ENCODE peak calls at places on chromosome 4, in eight cellular contexts. One of them, this sample, is unnamed.

GRCh38 chr4:42671431-42672194 is 14.7 kb upstream of the ATP8A1 start:
- DNase-seq in cardiac muscle cell: no peak
- DNase-seq in PC-3: no peak
- DNase-seq in CD8-positive, alpha-beta T cell: peak
- DNase-seq in WERI-Rb-1: no peak
- DNase-seq in stomach: no peak
- DNase-seq in fibroblast of lung: no peak
- DNase-seq in GM23338: no peak
- DNase-seq in this sample: no peak

GRCh38 chr4:76802546-76803021 is 95.4 kb downstream of the SOWAHB start:
- DNase-seq in PC-3: no peak
- DNase-seq in cardiac muscle cell: peak
- DNase-seq in fibroblast of lung: no peak
- DNase-seq in CD8-positive, alpha-beta T cell: no peak
- DNase-seq in stomach: no peak
- DNase-seq in GM23338: peak
- DNase-seq in WERI-Rb-1: no peak
- DNase-seq in this sample: peak

GRCh38 chr4:74682567-74683359 is 111.6 kb downstream of the BTC start:
- DNase-seq in WERI-Rb-1: no peak
- DNase-seq in PC-3: peak
- DNase-seq in fibroblast of lung: peak
- DNase-seq in cardiac muscle cell: peak
- DNase-seq in CD8-positive, alpha-beta T cell: no peak
- DNase-seq in GM23338: peak
- DNase-seq in stomach: peak
- DNase-seq in this sample: peak

GRCh38 chr4:100042235-100042634 is 92.2 kb upstream of the H2AZ1 start:
- DNase-seq in fibroblast of lung: no peak
- DNase-seq in PC-3: no peak
- DNase-seq in CD8-positive, alpha-beta T cell: no peak
- DNase-seq in cardiac muscle cell: no peak
- DNase-seq in stomach: no peak
- DNase-seq in WERI-Rb-1: no peak
- DNase-seq in GM23338: no peak
- DNase-seq in this sample: no peak

GRCh38 chr4:26576171-26576829 is 7.6 kb upstream of the TBC1D19 start:
- DNase-seq in cardiac muscle cell: peak
- DNase-seq in fibroblast of lung: peak
- DNase-seq in PC-3: peak
- DNase-seq in GM23338: peak
- DNase-seq in stomach: no peak
- DNase-seq in CD8-positive, alpha-beta T cell: no peak
- DNase-seq in WERI-Rb-1: no peak
- DNase-seq in this sample: peak

GRCh38 chr4:15489551-15489950 is 19.9 kb downstream of the CC2D2A start:
- DNase-seq in cardiac muscle cell: no peak
- DNase-seq in CD8-positive, alpha-beta T cell: no peak
- DNase-seq in PC-3: no peak
- DNase-seq in GM23338: no peak
- DNase-seq in WERI-Rb-1: no peak
- DNase-seq in fibroblast of lung: peak
- DNase-seq in stomach: no peak
- DNase-seq in this sample: no peak

GRCh38 chr4:5774416-5775056 is 63.5 kb downstream of the EVC start:
- DNase-seq in fibroblast of lung: no peak
- DNase-seq in GM23338: no peak
- DNase-seq in WERI-Rb-1: peak
- DNase-seq in CD8-positive, alpha-beta T cell: no peak
- DNase-seq in stomach: peak
- DNase-seq in cardiac muscle cell: no peak
- DNase-seq in PC-3: no peak
- DNase-seq in this sample: peak

GRCh38 chr4:125359960-125360628 is 45.3 kb downstream of the FAT4 start:
- DNase-seq in fibroblast of lung: no peak
- DNase-seq in cardiac muscle cell: no peak
- DNase-seq in WERI-Rb-1: no peak
- DNase-seq in PC-3: no peak
- DNase-seq in stomach: no peak
- DNase-seq in CD8-positive, alpha-beta T cell: no peak
- DNase-seq in GM23338: no peak
- DNase-seq in this sample: peak

GRCh38 chr4:144507309-144508101 is 138.5 kb upstream of the HHIP start:
- DNase-seq in WERI-Rb-1: no peak
- DNase-seq in fibroblast of lung: peak
- DNase-seq in GM23338: no peak
- DNase-seq in CD8-positive, alpha-beta T cell: no peak
- DNase-seq in PC-3: no peak
- DNase-seq in stomach: no peak
- DNase-seq in cardiac muscle cell: peak
- DNase-seq in this sample: no peak

GRCh38 chr4:186820371-186820990 is 96.8 kb upstream of the FAT1 start:
- DNase-seq in GM23338: no peak
- DNase-seq in cardiac muscle cell: peak
- DNase-seq in CD8-positive, alpha-beta T cell: no peak
- DNase-seq in WERI-Rb-1: no peak
- DNase-seq in stomach: no peak
- DNase-seq in PC-3: no peak
- DNase-seq in fibroblast of lung: peak
- DNase-seq in this sample: peak

GRCh38 chr4:39528056-39528465 is 822 bp upstream of the UGDH start:
- DNase-seq in GM23338: no peak
- DNase-seq in PC-3: peak
- DNase-seq in WERI-Rb-1: no peak
- DNase-seq in fibroblast of lung: peak
- DNase-seq in cardiac muscle cell: peak
- DNase-seq in CD8-positive, alpha-beta T cell: no peak
- DNase-seq in stomach: no peak
- DNase-seq in this sample: peak

GRCh38 chr4:89598602-89599001 is 238.4 kb downstream of the SNCA start:
- DNase-seq in stomach: no peak
- DNase-seq in GM23338: peak
- DNase-seq in PC-3: peak
- DNase-seq in WERI-Rb-1: no peak
- DNase-seq in cardiac muscle cell: peak
- DNase-seq in fibroblast of lung: peak
- DNase-seq in CD8-positive, alpha-beta T cell: no peak
- DNase-seq in this sample: no peak

GRCh38 chr4:151990201-151990600 is 229.4 kb upstream of the GATB start:
- DNase-seq in CD8-positive, alpha-beta T cell: no peak
- DNase-seq in WERI-Rb-1: no peak
- DNase-seq in PC-3: peak
- DNase-seq in cardiac muscle cell: no peak
- DNase-seq in stomach: no peak
- DNase-seq in GM23338: no peak
- DNase-seq in fibroblast of lung: no peak
- DNase-seq in this sample: peak

GRCh38 chr4:3529363-3529762 is 2.9 kb downstream of the LRPAP1 start:
- DNase-seq in WERI-Rb-1: no peak
- DNase-seq in GM23338: no peak
- DNase-seq in stomach: no peak
- DNase-seq in fibroblast of lung: no peak
- DNase-seq in cardiac muscle cell: peak
- DNase-seq in CD8-positive, alpha-beta T cell: no peak
- DNase-seq in PC-3: no peak
- DNase-seq in this sample: no peak

GRCh38 chr4:185903205-185903604 is 91.2 kb upstream of the SORBS2 start:
- DNase-seq in cardiac muscle cell: no peak
- DNase-seq in stomach: no peak
- DNase-seq in GM23338: no peak
- DNase-seq in WERI-Rb-1: no peak
- DNase-seq in PC-3: no peak
- DNase-seq in fibroblast of lung: no peak
- DNase-seq in CD8-positive, alpha-beta T cell: no peak
- DNase-seq in this sample: no peak

GRCh38 chr4:99457270-99457669 is 22.1 kb upstream of the ADH7 start:
- DNase-seq in CD8-positive, alpha-beta T cell: no peak
- DNase-seq in GM23338: no peak
- DNase-seq in cardiac muscle cell: peak
- DNase-seq in PC-3: no peak
- DNase-seq in WERI-Rb-1: peak
- DNase-seq in stomach: no peak
- DNase-seq in fibroblast of lung: peak
- DNase-seq in this sample: peak

GRCh38 chr4:140637836-140638235 is 69.1 kb upstream of the UCP1 start:
- DNase-seq in CD8-positive, alpha-beta T cell: peak
- DNase-seq in WERI-Rb-1: peak
- DNase-seq in stomach: no peak
- DNase-seq in fibroblast of lung: peak
- DNase-seq in cardiac muscle cell: peak
- DNase-seq in PC-3: peak
- DNase-seq in GM23338: peak
- DNase-seq in this sample: peak

GRCh38 chr4:164357957-164358356 is 396.0 kb upstream of the SMIM31 start:
- DNase-seq in PC-3: no peak
- DNase-seq in stomach: no peak
- DNase-seq in fibroblast of lung: peak
- DNase-seq in CD8-positive, alpha-beta T cell: no peak
- DNase-seq in GM23338: no peak
- DNase-seq in WERI-Rb-1: no peak
- DNase-seq in cardiac muscle cell: no peak
- DNase-seq in this sample: no peak

GRCh38 chr4:142817442-142817841 is 28.7 kb downstream of the INPP4B start:
- DNase-seq in GM23338: no peak
- DNase-seq in PC-3: peak
- DNase-seq in CD8-positive, alpha-beta T cell: no peak
- DNase-seq in stomach: no peak
- DNase-seq in WERI-Rb-1: peak
- DNase-seq in fibroblast of lung: peak
- DNase-seq in cardiac muscle cell: peak
- DNase-seq in this sample: peak
- H3K27ac ChIP-seq in GM23338: no peak
- H3K27ac ChIP-seq in PC-3: peak
- H3K27ac ChIP-seq in CD8-positive, alpha-beta T cell: no peak
- H3K27ac ChIP-seq in stomach: no peak
- H3K27ac ChIP-seq in WERI-Rb-1: no peak
- H3K27ac ChIP-seq in fibroblast of lung: peak
- H3K27ac ChIP-seq in cardiac muscle cell: no peak
- H3K27ac ChIP-seq in this sample: no peak

GRCh38 chr4:84504821-84505220 is 5.7 kb upstream of the NKX6-1 start:
- DNase-seq in stomach: no peak
- DNase-seq in GM23338: no peak
- DNase-seq in CD8-positive, alpha-beta T cell: no peak
- DNase-seq in fibroblast of lung: no peak
- DNase-seq in PC-3: no peak
- DNase-seq in cardiac muscle cell: no peak
- DNase-seq in WERI-Rb-1: no peak
- DNase-seq in this sample: no peak

GRCh38 chr4:84501721-84502267 is 2.7 kb upstream of the NKX6-1 start:
- DNase-seq in stomach: no peak
- DNase-seq in PC-3: no peak
- DNase-seq in CD8-positive, alpha-beta T cell: no peak
- DNase-seq in cardiac muscle cell: no peak
- DNase-seq in WERI-Rb-1: no peak
- DNase-seq in fibroblast of lung: no peak
- DNase-seq in GM23338: peak
- DNase-seq in this sample: no peak

GRCh38 chr4:84502333-84502954 is 3.4 kb upstream of the NKX6-1 start:
- DNase-seq in GM23338: no peak
- DNase-seq in CD8-positive, alpha-beta T cell: no peak
- DNase-seq in cardiac muscle cell: no peak
- DNase-seq in stomach: no peak
- DNase-seq in WERI-Rb-1: no peak
- DNase-seq in PC-3: no peak
- DNase-seq in fibroblast of lung: no peak
- DNase-seq in this sample: no peak

GRCh38 chr4:84502955-84503373 is 3.9 kb upstream of the NKX6-1 start:
- DNase-seq in stomach: no peak
- DNase-seq in fibroblast of lung: no peak
- DNase-seq in PC-3: no peak
- DNase-seq in GM23338: no peak
- DNase-seq in WERI-Rb-1: no peak
- DNase-seq in cardiac muscle cell: no peak
- DNase-seq in CD8-positive, alpha-beta T cell: no peak
- DNase-seq in this sample: no peak

GRCh38 chr4:84503495-84504437 is 4.7 kb upstream of the NKX6-1 start:
- DNase-seq in CD8-positive, alpha-beta T cell: no peak
- DNase-seq in GM23338: peak
- DNase-seq in stomach: no peak
- DNase-seq in cardiac muscle cell: peak
- DNase-seq in fibroblast of lung: peak
- DNase-seq in PC-3: peak
- DNase-seq in WERI-Rb-1: peak
- DNase-seq in this sample: peak
- H3K27ac ChIP-seq in CD8-positive, alpha-beta T cell: no peak
- H3K27ac ChIP-seq in GM23338: no peak
- H3K27ac ChIP-seq in stomach: no peak
- H3K27ac ChIP-seq in cardiac muscle cell: no peak
- H3K27ac ChIP-seq in fibroblast of lung: no peak
- H3K27ac ChIP-seq in PC-3: no peak
- H3K27ac ChIP-seq in WERI-Rb-1: no peak
- H3K27ac ChIP-seq in this sample: no peak

DNA sequence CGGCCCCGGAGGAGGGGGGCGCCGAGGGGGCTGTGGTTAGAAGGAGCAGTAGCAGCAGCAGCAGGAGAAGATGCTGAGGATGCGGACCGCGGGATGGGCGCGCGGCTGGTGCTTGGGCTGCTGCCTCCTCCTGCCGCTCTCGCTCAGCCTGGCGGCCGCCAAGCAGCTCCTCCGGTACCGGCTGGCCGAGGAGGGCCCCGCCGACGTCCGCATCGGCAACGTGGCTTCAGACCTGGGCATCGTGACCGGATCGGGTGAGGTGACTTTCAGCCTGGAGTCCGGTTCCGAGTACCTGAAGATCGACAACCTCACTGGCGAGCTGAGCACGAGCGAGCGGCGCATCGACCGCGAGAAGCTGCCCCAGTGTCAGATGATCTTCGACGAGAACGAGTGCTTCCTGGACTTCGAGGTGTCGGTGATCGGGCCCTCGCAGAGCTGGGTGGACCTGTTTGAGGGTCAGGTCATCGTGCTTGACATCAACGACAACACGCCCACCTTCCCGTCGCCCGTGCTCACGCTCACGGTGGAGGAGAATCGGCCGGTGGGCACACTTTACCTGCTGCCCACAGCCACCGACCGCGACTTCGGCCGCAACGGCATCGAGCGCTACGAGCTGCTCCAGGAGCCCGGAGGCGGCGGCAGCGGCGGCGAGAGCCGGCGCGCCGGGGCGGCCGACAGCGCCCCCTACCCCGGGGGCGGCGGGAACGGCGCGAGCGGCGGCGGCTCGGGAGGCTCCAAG is 1.4 kb downstream of the PCDH7 start:
- DNase-seq in CD8-positive, alpha-beta T cell: no peak
- DNase-seq in fibroblast of lung: peak
- DNase-seq in GM23338: peak
- DNase-seq in PC-3: peak
- DNase-seq in WERI-Rb-1: peak
- DNase-seq in stomach: peak
- DNase-seq in cardiac muscle cell: peak
- DNase-seq in this sample: peak
- H3K27ac ChIP-seq in CD8-positive, alpha-beta T cell: no peak
- H3K27ac ChIP-seq in fibroblast of lung: peak
- H3K27ac ChIP-seq in GM23338: no peak
- H3K27ac ChIP-seq in PC-3: no peak
- H3K27ac ChIP-seq in WERI-Rb-1: no peak
- H3K27ac ChIP-seq in stomach: peak
- H3K27ac ChIP-seq in cardiac muscle cell: peak
- H3K27ac ChIP-seq in this sample: peak

DNA sequence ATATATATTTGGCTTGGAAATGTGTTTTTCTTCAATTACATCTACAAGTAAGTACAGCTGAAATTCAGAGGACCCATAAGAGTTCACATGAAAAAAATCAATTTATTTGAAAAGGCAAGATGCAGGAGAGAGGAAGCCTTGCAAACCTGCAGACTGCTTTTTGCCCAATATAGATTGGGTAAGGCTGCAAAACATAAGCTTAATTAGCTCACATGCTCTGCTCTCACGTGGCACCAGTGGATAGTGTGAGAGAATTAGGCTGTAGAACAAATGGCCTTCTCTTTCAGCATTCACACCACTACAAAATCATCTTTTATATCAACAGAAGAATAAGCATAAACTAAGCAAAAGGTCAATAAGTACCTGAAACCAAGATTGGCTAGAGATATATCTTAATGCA is 26.1 kb downstream of the NUDT6 start:
- DNase-seq in fibroblast of lung: no peak
- DNase-seq in cardiac muscle cell: no peak
- DNase-seq in stomach: no peak
- DNase-seq in WERI-Rb-1: no peak
- DNase-seq in GM23338: no peak
- DNase-seq in PC-3: no peak
- DNase-seq in CD8-positive, alpha-beta T cell: no peak
- DNase-seq in this sample: no peak
- H3K27ac ChIP-seq in fibroblast of lung: no peak
- H3K27ac ChIP-seq in cardiac muscle cell: no peak
- H3K27ac ChIP-seq in stomach: no peak
- H3K27ac ChIP-seq in WERI-Rb-1: no peak
- H3K27ac ChIP-seq in GM23338: no peak
- H3K27ac ChIP-seq in PC-3: peak
- H3K27ac ChIP-seq in CD8-positive, alpha-beta T cell: no peak
- H3K27ac ChIP-seq in this sample: no peak